ENCODE peak calls at places on chromosomes 13 and 19, in ten cellular contexts. One of them, this sample, is unnamed.
A peak's percentile ranks its signal among the peaks of the same experiment; 100 is the strongest.

GRCh38 chr19:58569943-58570670 is 3.0 kb downstream of the MZF1 start:
- DNase-seq in ascending aorta: no peak
- DNase-seq in ovary: peak; percentile 41
- DNase-seq in GM10248: no peak
- DNase-seq in head of caudate nucleus: no peak
- DNase-seq in activated T-cell treated with anti-CD3 and anti-CD28 coated beads for 24 hours: no peak
- DNase-seq in foreskin fibroblast: no peak
- DNase-seq in ACHN: no peak
- DNase-seq in HTR-8/SVneo: no peak
- DNase-seq in activated CD4-positive, alpha-beta T cell treated with anti-CD3 and anti-CD28 coated beads, Interleukin-2, amount 10 ng/mL, durations not matched to agents 7 days and 5 days: no peak
- DNase-seq in this sample: no peak

GRCh38 chr19:6572217-6572616 is 18.7 kb downstream of the CD70 start:
- DNase-seq in ascending aorta: peak; percentile 36
- DNase-seq in ovary: no peak
- DNase-seq in GM10248: no peak
- DNase-seq in head of caudate nucleus: no peak
- DNase-seq in activated T-cell treated with anti-CD3 and anti-CD28 coated beads for 24 hours: no peak
- DNase-seq in foreskin fibroblast: no peak
- DNase-seq in ACHN: no peak
- DNase-seq in HTR-8/SVneo: no peak
- DNase-seq in activated CD4-positive, alpha-beta T cell treated with anti-CD3 and anti-CD28 coated beads, Interleukin-2, amount 10 ng/mL, durations not matched to agents 7 days and 5 days: no peak
- DNase-seq in this sample: no peak

GRCh38 chr13:41059896-41060722 is 1.2 kb upstream of the WBP4 start:
- DNase-seq in ascending aorta: peak; percentile 59
- DNase-seq in ovary: peak; percentile 94
- DNase-seq in GM10248: peak; percentile 80
- DNase-seq in head of caudate nucleus: peak; percentile 88
- DNase-seq in activated T-cell treated with anti-CD3 and anti-CD28 coated beads for 24 hours: peak; percentile 75
- DNase-seq in foreskin fibroblast: peak; percentile 96
- DNase-seq in ACHN: peak; percentile 92
- DNase-seq in HTR-8/SVneo: peak; percentile 32
- DNase-seq in activated CD4-positive, alpha-beta T cell treated with anti-CD3 and anti-CD28 coated beads, Interleukin-2, amount 10 ng/mL, durations not matched to agents 7 days and 5 days: peak; percentile 68
- DNase-seq in this sample: peak; percentile 59

GRCh38 chr13:72437458-72437857 is 290.0 kb downstream of the MZT1 start:
- DNase-seq in ascending aorta: no peak
- DNase-seq in ovary: no peak
- DNase-seq in GM10248: no peak
- DNase-seq in head of caudate nucleus: no peak
- DNase-seq in activated T-cell treated with anti-CD3 and anti-CD28 coated beads for 24 hours: no peak
- DNase-seq in foreskin fibroblast: peak; percentile 16
- DNase-seq in ACHN: no peak
- DNase-seq in HTR-8/SVneo: no peak
- DNase-seq in activated CD4-positive, alpha-beta T cell treated with anti-CD3 and anti-CD28 coated beads, Interleukin-2, amount 10 ng/mL, durations not matched to agents 7 days and 5 days: no peak
- DNase-seq in this sample: peak; percentile 47

GRCh38 chr19:55353803-55354697 is 469 bp downstream of the COX6B2 start:
- DNase-seq in ascending aorta: no peak
- DNase-seq in ovary: peak; percentile 66
- DNase-seq in GM10248: peak; percentile 86
- DNase-seq in head of caudate nucleus: peak; percentile 60
- DNase-seq in activated T-cell treated with anti-CD3 and anti-CD28 coated beads for 24 hours: peak; percentile 32
- DNase-seq in foreskin fibroblast: peak; percentile 68
- DNase-seq in ACHN: peak; percentile 45
- DNase-seq in HTR-8/SVneo: peak; percentile 70
- DNase-seq in activated CD4-positive, alpha-beta T cell treated with anti-CD3 and anti-CD28 coated beads, Interleukin-2, amount 10 ng/mL, durations not matched to agents 7 days and 5 days: peak; percentile 48
- DNase-seq in this sample: no peak

GRCh38 chr13:93004919-93005318 is 221.7 kb upstream of the GPC6 start:
- DNase-seq in ascending aorta: no peak
- DNase-seq in ovary: no peak
- DNase-seq in GM10248: no peak
- DNase-seq in head of caudate nucleus: no peak
- DNase-seq in activated T-cell treated with anti-CD3 and anti-CD28 coated beads for 24 hours: no peak
- DNase-seq in foreskin fibroblast: no peak
- DNase-seq in ACHN: peak; percentile 13
- DNase-seq in HTR-8/SVneo: no peak
- DNase-seq in activated CD4-positive, alpha-beta T cell treated with anti-CD3 and anti-CD28 coated beads, Interleukin-2, amount 10 ng/mL, durations not matched to agents 7 days and 5 days: no peak
- DNase-seq in this sample: no peak

GRCh38 chr13:28047784-28048388 is 52.5 kb downstream of the FLT3 start:
- DNase-seq in ascending aorta: no peak
- DNase-seq in ovary: no peak
- DNase-seq in GM10248: peak; percentile 72
- DNase-seq in head of caudate nucleus: no peak
- DNase-seq in activated T-cell treated with anti-CD3 and anti-CD28 coated beads for 24 hours: no peak
- DNase-seq in foreskin fibroblast: no peak
- DNase-seq in ACHN: no peak
- DNase-seq in HTR-8/SVneo: no peak
- DNase-seq in activated CD4-positive, alpha-beta T cell treated with anti-CD3 and anti-CD28 coated beads, Interleukin-2, amount 10 ng/mL, durations not matched to agents 7 days and 5 days: no peak
- DNase-seq in this sample: no peak

GRCh38 chr13:60165391-60166099 is 1.8 kb upstream of the DIAPH3 start:
- DNase-seq in ascending aorta: no peak
- DNase-seq in ovary: no peak
- DNase-seq in GM10248: no peak
- DNase-seq in head of caudate nucleus: no peak
- DNase-seq in activated T-cell treated with anti-CD3 and anti-CD28 coated beads for 24 hours: no peak
- DNase-seq in foreskin fibroblast: peak; percentile 27
- DNase-seq in ACHN: no peak
- DNase-seq in HTR-8/SVneo: no peak
- DNase-seq in activated CD4-positive, alpha-beta T cell treated with anti-CD3 and anti-CD28 coated beads, Interleukin-2, amount 10 ng/mL, durations not matched to agents 7 days and 5 days: no peak
- DNase-seq in this sample: no peak

GRCh38 chr19:18090545-18091216 is 3.9 kb upstream of the IL12RB1 start:
- DNase-seq in ascending aorta: no peak
- DNase-seq in ovary: no peak
- DNase-seq in GM10248: no peak
- DNase-seq in head of caudate nucleus: peak; percentile 52
- DNase-seq in activated T-cell treated with anti-CD3 and anti-CD28 coated beads for 24 hours: no peak
- DNase-seq in foreskin fibroblast: peak; percentile 59
- DNase-seq in ACHN: no peak
- DNase-seq in HTR-8/SVneo: no peak
- DNase-seq in activated CD4-positive, alpha-beta T cell treated with anti-CD3 and anti-CD28 coated beads, Interleukin-2, amount 10 ng/mL, durations not matched to agents 7 days and 5 days: no peak
- DNase-seq in this sample: no peak

GRCh38 chr13:77443511-77443910 is 92.0 kb upstream of the SCEL start:
- DNase-seq in ascending aorta: no peak
- DNase-seq in ovary: no peak
- DNase-seq in GM10248: no peak
- DNase-seq in head of caudate nucleus: no peak
- DNase-seq in activated T-cell treated with anti-CD3 and anti-CD28 coated beads for 24 hours: no peak
- DNase-seq in foreskin fibroblast: no peak
- DNase-seq in ACHN: no peak
- DNase-seq in HTR-8/SVneo: no peak
- DNase-seq in activated CD4-positive, alpha-beta T cell treated with anti-CD3 and anti-CD28 coated beads, Interleukin-2, amount 10 ng/mL, durations not matched to agents 7 days and 5 days: no peak
- DNase-seq in this sample: no peak

GRCh38 chr13:42968906-42969305 is 23.1 kb downstream of the EPSTI1 start:
- DNase-seq in ascending aorta: no peak
- DNase-seq in ovary: no peak
- DNase-seq in GM10248: no peak
- DNase-seq in head of caudate nucleus: no peak
- DNase-seq in activated T-cell treated with anti-CD3 and anti-CD28 coated beads for 24 hours: no peak
- DNase-seq in foreskin fibroblast: no peak
- DNase-seq in ACHN: no peak
- DNase-seq in HTR-8/SVneo: no peak
- DNase-seq in activated CD4-positive, alpha-beta T cell treated with anti-CD3 and anti-CD28 coated beads, Interleukin-2, amount 10 ng/mL, durations not matched to agents 7 days and 5 days: no peak
- DNase-seq in this sample: no peak

This sample was measured in non-pigmented ciliary epithelial cell.